ENCODE peak calls at places on chromosomes 1 and 21, in seven cellular contexts. Y is adrenal gland; C is CD8-positive, alpha-beta T cell; I is sigmoid colon; O is kidney; P is SJSA1; J is keratinocyte. F is an unnamed sample. For H3K9me3, the result is how much of the 10 kb centered on the place peaks cover.

GRCh38 chr1:201578008-201578888 is 39.3 kb downstream of the NAV1 start:
- DNase-seq in Y (no peak), C (no peak), I (no peak), O (no peak), P (no peak), J (no peak), F (no peak)

GRCh38 chr1:54604572-54605370 is 18.6 kb downstream of the FAM151A start:
- DNase-seq in Y (no peak), C (peak), I (peak), O (no peak), P (no peak), J (no peak), F (no peak)

GRCh38 chr21:36732761-36733160 is 33.8 kb downstream of the SIM2 start:
- DNase-seq in Y (no peak), C (no peak), I (no peak), O (no peak), P (no peak), J (no peak), F (no peak)

GRCh38 chr1:191498318-191498717 is 659.9 kb upstream of the RGS18 start:
- DNase-seq in Y (no peak), C (no peak), I (no peak), O (no peak), P (no peak), J (no peak), F (no peak)

GRCh38 chr1:154791292-154792278 is 78.5 kb downstream of the KCNN3 start:
- DNase-seq in Y (peak), C (peak), I (no peak), O (no peak), P (no peak), J (no peak), F (peak)

GRCh38 chr21:17191346-17191993 is 321.4 kb upstream of the CXADR start:
- DNase-seq in Y (no peak), C (no peak), I (no peak), O (no peak), P (no peak), J (no peak), F (no peak)

GRCh38 chr1:63746129-63746864 is 27.5 kb upstream of the ROR1 start:
- DNase-seq in Y (no peak), C (no peak), I (no peak), O (peak), P (no peak), J (no peak), F (no peak)

GRCh38 chr1:172826096-172826741 is 167.3 kb downstream of the FASLG start:
- DNase-seq in Y (peak), C (no peak), I (peak), O (no peak), P (no peak), J (no peak), F (peak)

GRCh38 chr1:22796642-22797041 is 86.0 kb downstream of the EPHB2 start:
- DNase-seq in Y (peak), C (no peak), I (no peak), O (no peak), P (no peak), J (no peak), F (no peak)

GRCh38 chr1:94807742-94808491 is 12.2 kb upstream of the SLC44A3 start:
- DNase-seq in Y (peak), C (no peak), I (no peak), O (no peak), P (peak), J (no peak), F (no peak)

GRCh38 chr1:212565571-212566305 is 42.8 kb upstream of the ATF3 start:
- DNase-seq in Y (no peak), C (no peak), I (no peak), O (no peak), P (no peak), J (no peak), F (no peak)

GRCh38 chr21:28992526-28993292 is at the start of gene LTN1:
- DNase-seq in Y (peak), C (peak), I (peak), O (peak), P (peak), J (peak), F (peak)

GRCh38 chr1:206506803-206507394 is 432 bp upstream of the RASSF5 start:
- DNase-seq in Y (peak), C (no peak), I (no peak), O (peak), P (no peak), J (no peak), F (peak)

GRCh38 chr1:182752077-182752826 is 37.3 kb upstream of the NPL start:
- DNase-seq in Y (no peak), C (no peak), I (peak), O (no peak), P (no peak), J (no peak), F (no peak)

GRCh38 chr1:225482489-225482950 is 54.7 kb upstream of the LBR start:
- DNase-seq in Y (no peak), C (no peak), I (peak), O (no peak), P (no peak), J (no peak), F (no peak)

GRCh38 chr1:207695943-207696342 is 51.0 kb downstream of the CR1L start:
- DNase-seq in Y (no peak), C (no peak), I (no peak), O (no peak), P (no peak), J (no peak), F (no peak)

GRCh38 chr1:43660355-43660754 is 10.4 kb downstream of the KDM4A start:
- DNase-seq in Y (no peak), C (no peak), I (no peak), O (no peak), P (no peak), J (no peak), F (no peak)

GRCh38 chr1:235737751-235738150 is 88.2 kb upstream of the GNG4 start:
- DNase-seq in Y (no peak), C (no peak), I (no peak), O (no peak), P (no peak), J (no peak), F (no peak)

GRCh38 chr21:37886726-37887309 is 29.4 kb downstream of the KCNJ6 start:
- DNase-seq in Y (no peak), C (no peak), I (no peak), O (no peak), P (no peak), J (no peak), F (no peak)

GRCh38 chr1:168803696-168804510 is 74.9 kb upstream of the DPT start:
- DNase-seq in Y (no peak), C (no peak), I (no peak), O (no peak), P (no peak), J (no peak), F (no peak)

GRCh38 chr1:212671342-212672031 is 28.2 kb downstream of the BATF3 start:
- DNase-seq in Y (peak), C (no peak), I (no peak), O (no peak), P (peak), J (no peak), F (peak)

GRCh38 chr1:39488012-39488545 is 3.4 kb upstream of the BMP8A start:
- DNase-seq in Y (no peak), C (no peak), I (no peak), O (no peak), P (no peak), J (no peak), F (no peak)
- H3K9me3 ChIP-seq in Y (under half), C (under half), I (under half), O (under half), P (under half), J (under half), F (under half)

GRCh38 chr1:204874274-204874673 is 3.6 kb downstream of the NFASC start:
- DNase-seq in Y (no peak), C (no peak), I (peak), O (no peak), P (no peak), J (no peak), F (no peak)

GRCh38 chr1:204872262-204872881 is 1.7 kb downstream of the NFASC start:
- DNase-seq in Y (no peak), C (no peak), I (peak), O (no peak), P (no peak), J (no peak), F (no peak)

GRCh38 chr1:204873714-204874113 is 3.1 kb downstream of the NFASC start:
- DNase-seq in Y (no peak), C (no peak), I (peak), O (no peak), P (no peak), J (no peak), F (no peak)

GRCh38 chr1:204871405-204872037 is 859 bp downstream of the NFASC start:
- DNase-seq in Y (no peak), C (no peak), I (peak), O (no peak), P (no peak), J (no peak), F (no peak)

GRCh38 chr1:204873176-204873575 is 2.5 kb downstream of the NFASC start:
- DNase-seq in Y (no peak), C (no peak), I (peak), O (no peak), P (no peak), J (no peak), F (no peak)
- H3K9me3 ChIP-seq in Y (under half), C (under half), I (under half), O (under half), P (under half), J (under half), F (under half)

GRCh38 chr1:227526524-227526923 is 36.8 kb upstream of the ZNF678 start:
- DNase-seq in Y (no peak), C (no peak), I (no peak), O (no peak), P (no peak), J (no peak), F (no peak)

GRCh38 chr1:227532019-227532619 is 31.2 kb upstream of the ZNF678 start:
- DNase-seq in Y (no peak), C (no peak), I (no peak), O (no peak), P (no peak), J (no peak), F (no peak)
- H3K9me3 ChIP-seq in Y (under half), C (under half), I (under half), O (half or more), P (under half), J (under half), F (under half)

DNA sequence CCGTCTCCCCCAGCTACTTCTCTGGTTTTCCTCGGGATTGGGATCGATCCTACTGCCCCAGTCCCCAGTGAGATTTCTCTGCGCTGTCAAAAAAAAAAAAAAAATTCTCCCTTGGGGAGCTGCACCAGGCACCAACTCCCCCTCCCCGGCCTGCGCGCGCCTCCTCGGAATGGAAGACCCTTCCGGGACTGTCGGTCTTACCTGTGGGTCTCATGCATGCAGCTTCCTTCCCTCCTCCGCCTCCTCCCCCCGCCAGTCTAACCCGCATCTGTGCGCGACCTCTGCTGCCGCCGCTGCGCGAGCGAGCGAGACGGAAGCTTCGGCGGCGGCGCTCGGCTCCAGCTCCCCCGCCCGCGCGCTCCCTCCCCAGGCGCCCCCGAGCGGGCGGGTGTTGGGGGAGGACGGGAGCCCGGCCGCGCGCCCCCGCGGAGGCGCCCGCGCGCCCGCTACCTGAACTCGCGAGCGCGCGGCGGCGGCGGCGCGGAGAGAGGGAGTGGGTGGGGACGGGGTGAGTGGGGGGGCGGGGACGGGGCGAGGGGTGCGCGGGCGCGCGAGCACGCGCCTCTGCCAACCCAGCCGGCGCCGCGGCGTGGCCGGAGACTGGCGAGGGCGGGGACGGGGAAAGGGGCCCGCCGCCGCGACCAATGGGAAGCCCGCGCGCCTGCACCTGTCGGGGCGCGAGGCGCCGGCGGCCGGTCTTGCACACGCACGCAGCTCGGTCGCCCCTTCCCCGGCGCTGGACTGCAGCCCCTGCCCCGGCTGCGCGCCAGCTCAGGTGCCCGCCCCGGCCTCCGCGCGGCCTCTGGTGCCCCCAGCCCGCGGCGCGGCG is at the start of gene SUSD4:
- DNase-seq in Y (peak), C (peak), I (no peak), O (peak), P (no peak), J (no peak), F (peak)
- H3K9me3 ChIP-seq in Y (under half), C (under half), I (under half), O (under half), P (under half), J (under half), F (under half)

GRCh38 chr1:177871633-177872562 is 98.0 kb downstream of the SEC16B start:
- DNase-seq in Y (no peak), C (no peak), I (no peak), O (no peak), P (no peak), J (no peak), F (no peak)
- H3K9me3 ChIP-seq in Y (under half), C (under half), I (under half), O (under half), P (under half), J (under half), F (under half)

DNA sequence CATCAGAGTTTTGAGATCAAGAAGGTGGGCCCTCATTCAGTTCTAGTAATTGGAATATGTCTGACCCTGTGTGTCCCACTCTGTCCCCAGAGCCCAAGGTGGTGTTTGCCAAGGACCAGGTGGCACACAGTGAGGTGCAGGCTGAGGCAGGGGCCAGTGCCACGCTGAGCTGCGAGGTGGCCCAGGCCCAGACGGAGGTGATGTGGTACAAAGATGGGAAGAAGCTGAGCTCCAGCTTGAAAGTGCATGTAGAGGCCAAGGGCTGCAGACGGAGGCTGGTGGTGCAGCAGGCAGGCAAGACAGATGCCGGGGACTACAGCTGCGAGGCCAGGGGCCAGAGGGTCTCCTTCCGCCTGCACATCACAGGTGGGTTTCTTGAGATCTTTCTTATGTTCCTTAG is 35.2 kb downstream of the OBSCN start:
- DNase-seq in Y (no peak), C (no peak), I (no peak), O (no peak), P (no peak), J (no peak), F (no peak)
- H3K9me3 ChIP-seq in Y (under half), C (under half), I (under half), O (under half), P (under half), J (under half), F (under half)

GRCh38 chr1:68959631-68960030 is 462.7 kb upstream of the DEPDC1 start:
- DNase-seq in Y (no peak), C (no peak), I (no peak), O (no peak), P (no peak), J (no peak), F (no peak)
- H3K9me3 ChIP-seq in Y (under half), C (under half), I (under half), O (under half), P (under half), J (under half), F (under half)

F was measured in thyroid gland.